ENCODE peak calls at places on chromosome 5, in seven cellular contexts. I, D, K, R, V, M and A are unnamed samples.
A peak's percentile ranks its signal among the peaks of the same experiment; 100 is the strongest.

GRCh38 chr5:116448869-116449453 is 125.7 kb downstream of the SEMA6A start:
- DNase-seq in V (no peak), K (no peak), I (no peak), R (no peak), M (no peak), D (no peak), A (no peak)

GRCh38 chr5:172051643-172052362 is 45.4 kb upstream of the FBXW11 start:
- DNase-seq in I (no peak), R (no peak), K (no peak), V (no peak), D (peak; percentile 46), M (no peak), A (peak; percentile 92)

GRCh38 chr5:76529464-76530344 is 93.5 kb downstream of the F2RL2 start:
- DNase-seq in I (no peak), R (no peak), D (no peak), M (no peak), V (no peak), K (no peak), A (no peak)

GRCh38 chr5:132257131-132258101 is at the start of gene PDLIM4:
- DNase-seq in I (peak; percentile 74), K (peak; percentile 42), V (no peak), D (peak; percentile 31), M (peak; percentile 98), R (peak; percentile 58), A (no peak)

GRCh38 chr5:109136906-109137305 is 272.9 kb downstream of the PJA2 start:
- DNase-seq in K (no peak), M (no peak), V (no peak), R (no peak), I (no peak), D (no peak), A (no peak)

GRCh38 chr5:150538007-150538917 is 30.3 kb downstream of the NDST1 start:
- DNase-seq in M (no peak), R (no peak), D (no peak), V (no peak), K (no peak), I (no peak), A (no peak)

GRCh38 chr5:134227259-134227658 is 1.4 kb upstream of the PPP2CA start:
- DNase-seq in M (peak; percentile 45), I (no peak), R (no peak), D (no peak), V (no peak), K (no peak), A (peak; percentile 10)

GRCh38 chr5:57221049-57221568 is 47.2 kb downstream of the GPBP1 start:
- DNase-seq in R (no peak), M (peak; percentile 28), K (no peak), D (peak; percentile 66), I (no peak), V (peak; percentile 59), A (peak; percentile 72)

GRCh38 chr5:113293613-113294340 is 141.0 kb downstream of the TSSK1B start:
- DNase-seq in D (peak; percentile 38), M (peak; percentile 32), I (no peak), V (no peak), R (no peak), K (no peak), A (peak; percentile 6)

GRCh38 chr5:5710471-5710870 is 288.0 kb downstream of the ICE1 start:
- DNase-seq in M (no peak), K (no peak), D (no peak), V (no peak), I (no peak), R (no peak), A (no peak)

GRCh38 chr5:83967417-83967816 is 246.8 kb upstream of the HAPLN1 start:
- DNase-seq in M (no peak), V (no peak), I (no peak), D (no peak), R (no peak), K (no peak), A (no peak)

GRCh38 chr5:90530736-90531487 is 1.5 kb upstream of the LYSMD3 start:
- DNase-seq in D (no peak), R (no peak), V (no peak), K (no peak), M (no peak), I (no peak), A (peak; percentile 20)